ENCODE peak calls at places on chromosomes 13 and 19, in seven cellular contexts. B is activated CD4-positive, CD25-positive, alpha-beta regulatory T cell; Y is choroid plexus epithelial cell; L is AML-193; Z is left ventricle myocardium superior; M is right lobe of liver; G is naive B cell. F is an unnamed sample.

GRCh38 chr19:30420881-30421280 is 48.7 kb downstream of the ZNF536 start:
- DNase-seq in G (no peak), Z (no peak), M (no peak), L (no peak), Y (no peak), B (no peak), F (no peak)

GRCh38 chr19:40512473-40513344 is 45.9 kb downstream of the SPTBN4 start:
- DNase-seq in L (no peak), M (no peak), G (no peak), Y (peak), Z (peak), B (no peak), F (no peak)

GRCh38 chr19:37986048-37986750 is 79.2 kb downstream of the SIPA1L3 start:
- DNase-seq in B (no peak), M (no peak), L (no peak), Z (no peak), G (peak), Y (no peak), F (no peak)

GRCh38 chr19:51020988-51021651 is 1.6 kb upstream of the KLK10 start:
- DNase-seq in M (no peak), Y (peak), G (no peak), Z (no peak), L (peak), B (no peak), F (no peak)

GRCh38 chr19:39428309-39429112 is 7.2 kb downstream of the RPS16 start:
- DNase-seq in M (peak), L (no peak), Y (peak), B (no peak), Z (peak), G (no peak), F (peak)

GRCh38 chr19:45972081-45972943 is 1.4 kb downstream of the NOVA2 start:
- DNase-seq in L (peak), G (peak), Z (no peak), Y (no peak), M (no peak), B (no peak), F (peak)

GRCh38 chr19:13476071-13476470 is 30.2 kb downstream of the CACNA1A start:
- DNase-seq in M (no peak), Y (no peak), L (no peak), B (no peak), G (no peak), Z (no peak), F (no peak)

GRCh38 chr13:40087021-40088002 is 431.9 kb downstream of the COG6 start:
- DNase-seq in B (no peak), Y (no peak), M (no peak), Z (no peak), G (no peak), L (no peak), F (no peak)

GRCh38 chr13:36362251-36362650 is 16.1 kb upstream of the SPART start:
- DNase-seq in L (no peak), G (no peak), B (no peak), Y (peak), M (no peak), Z (no peak), F (no peak)

GRCh38 chr19:9913237-9914000 is 22.9 kb downstream of the OLFM2 start:
- DNase-seq in Z (peak), M (no peak), Y (no peak), L (no peak), G (no peak), B (no peak), F (peak)

GRCh38 chr19:18417250-18418033 is 1.8 kb upstream of the SSBP4 start:
- DNase-seq in Y (peak), M (peak), Z (peak), B (no peak), G (no peak), L (peak), F (peak)

GRCh38 chr19:41997121-41997850 is 3.3 kb upstream of the ATP1A3 start:
- DNase-seq in G (peak), Z (peak), M (no peak), Y (peak), B (no peak), L (peak), F (peak)

GRCh38 chr13:108326318-108326717 is 56.8 kb downstream of the TNFSF13B start:
- DNase-seq in G (no peak), B (no peak), L (peak), Y (peak), Z (no peak), M (no peak), F (no peak)

GRCh38 chr13:110680852-110681251 is 25.1 kb downstream of the CARS2 start:
- DNase-seq in Z (no peak), G (no peak), L (peak), M (no peak), B (no peak), Y (peak), F (no peak)

GRCh38 chr19:1945899-1946298 is 4.9 kb downstream of the CSNK1G2 start:
- DNase-seq in Z (peak), G (no peak), Y (peak), L (no peak), M (peak), B (no peak), F (no peak)

GRCh38 chr19:15369594-15369891 is 10.0 kb downstream of the AKAP8 start:
- DNase-seq in L (no peak), B (no peak), Y (no peak), Z (peak), G (no peak), M (no peak), F (no peak)

GRCh38 chr19:32720216-32720935 is 809 bp downstream of the TDRD12 start:
- DNase-seq in Y (no peak), Z (no peak), G (no peak), B (no peak), L (no peak), M (no peak), F (no peak)

GRCh38 chr13:23159587-23160240 is 21.1 kb upstream of the SGCG start:
- DNase-seq in Y (no peak), B (no peak), M (no peak), G (no peak), Z (no peak), L (no peak), F (no peak)

GRCh38 chr13:98503175-98504028 is 73.5 kb downstream of the STK24 start:
- DNase-seq in L (no peak), Y (peak), M (peak), G (no peak), Z (no peak), B (no peak), F (no peak)

GRCh38 chr19:1911098-1911497 is 5.9 kb downstream of the ADAT3 start:
- DNase-seq in Z (no peak), M (no peak), Y (no peak), B (no peak), L (no peak), G (no peak), F (no peak)

GRCh38 chr13:30857636-30858035 is 48.4 kb upstream of the MEDAG start:
- DNase-seq in M (no peak), Y (no peak), L (no peak), B (no peak), Z (no peak), G (no peak), F (no peak)

GRCh38 chr19:46860846-46861690 is at the start of gene ARHGAP35:
- DNase-seq in B (no peak), Z (peak), L (no peak), Y (peak), M (peak), G (no peak), F (no peak)

GRCh38 chr19:57887195-57887941 is 1.5 kb downstream of the ZNF814 start:
- DNase-seq in Z (no peak), Y (peak), M (no peak), G (no peak), L (no peak), B (no peak), F (no peak)

F was measured in left ventricle myocardium inferior.